ENCODE peak calls at places on chromosomes 6 and 20, in nine cellular contexts. W is psoas muscle, D is tibial nerve, E is glutamatergic neuron, K is body of pancreas, J is MCF 10A, U is adrenal gland, S is PC-9, B is nephron progenitor cell. C is an unnamed sample.

GRCh38 chr6:1461207-1461606 is 71.8 kb downstream of the FOXF2 start:
- DNase-seq in W (no peak), D (no peak), E (no peak), K (no peak), J (peak; percentile 83), U (no peak), S (no peak), B (no peak), C (no peak)

GRCh38 chr20:17822039-17822438 is 122.3 kb downstream of the BANF2 start:
- DNase-seq in W (no peak), D (no peak), E (no peak), K (peak; percentile 92), J (peak; percentile 61), U (no peak), S (peak; percentile 12), B (no peak), C (no peak)

GRCh38 chr6:148164645-148165044 is 178.0 kb upstream of the SASH1 start:
- DNase-seq in W (no peak), D (no peak), E (no peak), K (no peak), J (no peak), U (no peak), S (no peak), B (no peak), C (no peak)

GRCh38 chr6:138622967-138623366 is 123.7 kb upstream of the NHSL1 start:
- DNase-seq in W (no peak), D (no peak), E (no peak), K (no peak), J (peak; percentile 84), U (no peak), S (peak; percentile 46), B (no peak), C (no peak)

GRCh38 chr6:56719310-56719709 is 76.6 kb upstream of the DST start:
- DNase-seq in W (no peak), D (no peak), E (no peak), K (no peak), J (no peak), U (no peak), S (no peak), B (no peak), C (no peak)

GRCh38 chr6:148395583-148396101 is 53.0 kb downstream of the SASH1 start:
- DNase-seq in W (no peak), D (no peak), E (no peak), K (no peak), J (no peak), U (no peak), S (no peak), B (no peak), C (peak; percentile 35)

GRCh38 chr6:167819640-167820039 is 7.1 kb upstream of the AFDN start:
- DNase-seq in W (no peak), D (no peak), E (no peak), K (no peak), J (no peak), U (no peak), S (no peak), B (no peak), C (no peak)

GRCh38 chr6:34149831-34150400 is 4.0 kb upstream of the GRM4 start:
- DNase-seq in W (no peak), D (no peak), E (no peak), K (no peak), J (no peak), U (no peak), S (no peak), B (no peak), C (peak; percentile 2)

GRCh38 chr6:170345662-170346061 is 39.1 kb downstream of the FAM120B start:
- DNase-seq in W (no peak), D (no peak), E (no peak), K (no peak), J (no peak), U (no peak), S (no peak), B (no peak), C (no peak)

GRCh38 chr20:2698912-2699311 is 6.3 kb downstream of the EBF4 start:
- DNase-seq in W (no peak), D (no peak), E (peak; percentile 50), K (no peak), J (no peak), U (no peak), S (no peak), B (no peak), C (no peak)

GRCh38 chr20:41344938-41345728 is 4.5 kb downstream of the LPIN3 start:
- DNase-seq in W (no peak), D (no peak), E (no peak), K (no peak), J (no peak), U (no peak), S (no peak), B (no peak), C (no peak)

GRCh38 chr6:49384913-49385312 is 78.1 kb downstream of the MMUT start:
- DNase-seq in W (no peak), D (no peak), E (no peak), K (no peak), J (peak; percentile 3), U (no peak), S (no peak), B (no peak), C (no peak)

GRCh38 chr6:16305788-16306187 is 67.4 kb downstream of the GMPR start:
- DNase-seq in W (no peak), D (no peak), E (peak; percentile 58), K (no peak), J (no peak), U (no peak), S (no peak), B (peak; percentile 32), C (no peak)

GRCh38 chr6:75409286-75409685 is 84.3 kb downstream of the FILIP1 start:
- DNase-seq in W (no peak), D (no peak), E (no peak), K (no peak), J (no peak), U (no peak), S (no peak), B (no peak), C (no peak)

GRCh38 chr20:8901237-8902025 is 167.5 kb upstream of the PLCB4 start:
- DNase-seq in W (peak; percentile 32), D (peak; percentile 12), E (no peak), K (peak; percentile 3), J (no peak), U (peak; percentile 17), S (no peak), B (no peak), C (peak; percentile 83)

GRCh38 chr6:107128175-107128574 is 12.9 kb upstream of the BEND3 start:
- DNase-seq in W (no peak), D (no peak), E (no peak), K (no peak), J (peak; percentile 5), U (no peak), S (no peak), B (no peak), C (no peak)

GRCh38 chr20:4052554-4052953 is 37.2 kb upstream of the RNF24 start:
- DNase-seq in W (no peak), D (no peak), E (no peak), K (peak; percentile 54), J (no peak), U (no peak), S (no peak), B (no peak), C (no peak)

GRCh38 chr6:43254138-43254817 is 11.0 kb downstream of the TTBK1 start:
- DNase-seq in W (no peak), D (no peak), E (no peak), K (no peak), J (no peak), U (no peak), S (no peak), B (no peak), C (no peak)

GRCh38 chr20:62800314-62801259 is 4.0 kb upstream of the OGFR start:
- DNase-seq in W (no peak), D (no peak), E (no peak), K (no peak), J (no peak), U (no peak), S (no peak), B (no peak), C (no peak)

GRCh38 chr6:111480988-111481830 is 1.8 kb downstream of the REV3L start:
- DNase-seq in W (no peak), D (no peak), E (no peak), K (no peak), J (peak; percentile 30), U (no peak), S (no peak), B (no peak), C (no peak)

GRCh38 chr6:146913842-146914562 is 290.2 kb upstream of the STXBP5 start:
- DNase-seq in W (peak; percentile 64), D (peak; percentile 36), E (peak; percentile 38), K (peak; percentile 68), J (peak; percentile 97), U (peak; percentile 93), S (peak; percentile 80), B (peak; percentile 52), C (peak; percentile 59)

GRCh38 chr6:38212579-38212978 is 393.1 kb downstream of the ZFAND3 start:
- DNase-seq in W (no peak), D (no peak), E (peak; percentile 47), K (no peak), J (no peak), U (no peak), S (no peak), B (no peak), C (no peak)

GRCh38 chr6:21305827-21306469 is 287.6 kb upstream of the SOX4 start:
- DNase-seq in W (no peak), D (no peak), E (no peak), K (no peak), J (peak; percentile 75), U (no peak), S (no peak), B (no peak), C (no peak)
- TF ChIP-seq CTCF in W (no peak), D (no peak), E (no peak), K (peak; percentile 31), J (no peak), U (peak; percentile 12), S (no peak), B (no peak), C (no peak)

GRCh38 chr6:153059757-153060156 is 57.2 kb upstream of the MTRF1L start:
- DNase-seq in W (no peak), D (no peak), E (no peak), K (no peak), J (peak; percentile 25), U (no peak), S (no peak), B (no peak), C (no peak)
- TF ChIP-seq CTCF in W (no peak), D (no peak), E (no peak), K (no peak), J (peak; percentile 13), U (no peak), S (no peak), B (no peak), C (no peak)

DNA sequence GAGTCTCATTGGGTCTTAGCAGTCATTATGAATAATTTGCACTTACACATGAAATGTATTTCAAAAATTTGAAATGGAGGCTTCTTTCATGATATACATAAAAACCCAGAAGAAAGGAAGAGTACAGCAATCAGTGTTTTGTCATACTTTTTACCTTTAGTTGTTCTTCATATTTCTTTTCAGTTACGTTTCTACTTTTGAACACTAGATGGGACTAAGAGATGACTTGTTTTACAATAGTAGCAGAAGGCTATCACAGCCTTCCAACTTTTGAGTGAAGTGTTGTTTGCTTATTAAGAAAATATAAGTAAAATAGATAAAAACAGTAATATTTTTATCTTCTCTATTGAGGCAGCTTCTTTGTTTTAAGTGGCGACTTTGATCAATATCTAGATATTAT is 58.1 kb downstream of the L3MBTL3 start:
- DNase-seq in W (no peak), D (no peak), E (no peak), K (no peak), J (no peak), U (no peak), S (no peak), B (no peak), C (no peak)
- TF ChIP-seq CTCF in W (no peak), D (no peak), E (no peak), K (no peak), J (no peak), U (no peak), S (peak; percentile 31), B (no peak), C (no peak)

GRCh38 chr6:136846046-136846445 is 23.7 kb downstream of the PEX7 start:
- DNase-seq in W (no peak), D (peak; percentile 56), E (no peak), K (peak; percentile 76), J (peak; percentile 63), U (peak; percentile 56), S (peak; percentile 12), B (peak; percentile 36), C (no peak)
- TF ChIP-seq CTCF in W (peak; percentile 57), D (peak; percentile 20), E (peak; percentile 90), K (peak; percentile 74), J (peak; percentile 53), U (peak; percentile 66), S (peak; percentile 89), B (peak; percentile 75), C (peak; percentile 62)